ENCODE peak calls at places on chromosomes 6 and 20, in seven cellular contexts. G is BJ; X is germinal center; R is activated CD4-positive, alpha-beta T cell treated with anti-CD3 and anti-CD28 coated beads, Interleukin-2, amount 50 U/mL, for 1 hour; M is tibial artery; V is D341Med; Y is effector CD4-positive, alpha-beta T cell. S is an unnamed sample.
A peak's percentile ranks its signal among the peaks of the same experiment; 100 is the strongest.

GRCh38 chr6:113881473-113881980 is 24.4 kb downstream of the MARCKS start:
- DNase-seq in G (no peak), X (no peak), R (no peak), M (no peak), V (no peak), Y (no peak), S (no peak)

GRCh38 chr6:123850555-123850954 is 46.9 kb downstream of the NKAIN2 start:
- DNase-seq in G (no peak), X (no peak), R (no peak), M (no peak), V (no peak), Y (no peak), S (no peak)

GRCh38 chr20:3732327-3733118 is at the start of gene HSPA12B:
- DNase-seq in G (no peak), X (no peak), R (no peak), M (no peak), V (no peak), Y (no peak), S (no peak)

GRCh38 chr6:53796791-53797190 is 2.0 kb downstream of the LRRC1 start:
- DNase-seq in G (no peak), X (no peak), R (no peak), M (no peak), V (no peak), Y (no peak), S (no peak)

GRCh38 chr20:25117961-25118360 is 36.0 kb upstream of the VSX1 start:
- DNase-seq in G (no peak), X (no peak), R (no peak), M (no peak), V (no peak), Y (no peak), S (no peak)

GRCh38 chr6:115712562-115712961 is 348.1 kb downstream of the FRK start:
- DNase-seq in G (no peak), X (no peak), R (no peak), M (no peak), V (no peak), Y (no peak), S (no peak)

GRCh38 chr6:113447088-113447831 is 409.9 kb upstream of the MARCKS start:
- DNase-seq in G (peak; percentile 90), X (no peak), R (no peak), M (no peak), V (no peak), Y (no peak), S (no peak)

GRCh38 chr6:67854098-67854497 is 781.0 kb upstream of the ADGRB3 start:
- DNase-seq in G (no peak), X (no peak), R (no peak), M (no peak), V (no peak), Y (no peak), S (no peak)

GRCh38 chr6:41531591-41532582 is 14.3 kb upstream of the FOXP4 start:
- DNase-seq in G (peak; percentile 62), X (peak; percentile 67), R (peak; percentile 43), M (no peak), V (no peak), Y (peak; percentile 4), S (peak; percentile 12)

GRCh38 chr20:53865905-53866786 is 204.2 kb downstream of the BCAS1 start:
- DNase-seq in G (no peak), X (no peak), R (no peak), M (no peak), V (no peak), Y (no peak), S (peak; percentile 31)

GRCh38 chr6:5989141-5989723 is 17.5 kb downstream of the NRN1 start:
- DNase-seq in G (no peak), X (no peak), R (no peak), M (peak; percentile 58), V (no peak), Y (no peak), S (no peak)

GRCh38 chr6:2917801-2918495 is 14.8 kb upstream of the SERPINB9 start:
- DNase-seq in G (no peak), X (no peak), R (no peak), M (no peak), V (no peak), Y (no peak), S (no peak)

GRCh38 chr6:139249387-139249786 is 42.4 kb downstream of the TXLNB start:
- DNase-seq in G (no peak), X (no peak), R (no peak), M (no peak), V (no peak), Y (no peak), S (no peak)

S was measured in SW480.